ENCODE peak calls at places on chromosomes 12 and 14, in seven cellular contexts. P, D, O, M, U, B and H are unnamed samples.

GRCh38 chr12:89384050-89384749 is 31.9 kb upstream of the DUSP6 start:
- DNase-seq in P (peak; percentile 52), D (no peak), O (peak; percentile 73), M (peak; percentile 63), U (peak; percentile 92), B (peak; percentile 84), H (peak; percentile 73)

GRCh38 chr12:128609861-128610260 is 213.9 kb downstream of the SLC15A4 start:
- DNase-seq in P (peak; percentile 52), D (peak; percentile 32), O (no peak), M (peak; percentile 55), U (no peak), B (no peak), H (peak; percentile 53)

GRCh38 chr12:1616233-1617066 is 12.6 kb upstream of the WNT5B start:
- DNase-seq in P (no peak), D (no peak), O (no peak), M (no peak), U (no peak), B (no peak), H (no peak)

GRCh38 chr14:24806061-24806678 is 172.2 kb upstream of the GZMB start:
- DNase-seq in P (peak; percentile 91), D (peak; percentile 66), O (peak; percentile 52), M (peak; percentile 80), U (peak; percentile 45), B (no peak), H (peak; percentile 81)

GRCh38 chr12:130838284-130838950 is 633 bp downstream of the STX2 start:
- DNase-seq in P (peak; percentile 80), D (peak; percentile 24), O (peak; percentile 38), M (peak; percentile 42), U (no peak), B (no peak), H (peak; percentile 66)

GRCh38 chr12:91926810-91927209 is 218.8 kb downstream of the BTG1 start:
- DNase-seq in P (no peak), D (no peak), O (peak; percentile 92), M (peak; percentile 4), U (peak; percentile 90), B (no peak), H (no peak)

GRCh38 chr14:67583711-67584644 is 16.1 kb downstream of the PIGH start:
- DNase-seq in P (no peak), D (peak; percentile 47), O (peak; percentile 63), M (peak; percentile 55), U (peak; percentile 52), B (peak; percentile 35), H (no peak)

GRCh38 chr12:48075833-48076232 is 30.0 kb downstream of the SENP1 start:
- DNase-seq in P (no peak), D (no peak), O (no peak), M (no peak), U (no peak), B (no peak), H (no peak)

GRCh38 chr12:81412940-81413339 is 335.1 kb downstream of the ACSS3 start:
- DNase-seq in P (no peak), D (no peak), O (no peak), M (peak; percentile 20), U (no peak), B (no peak), H (no peak)

GRCh38 chr12:60760965-60761364 is 1165.1 kb downstream of the SLC16A7 start:
- DNase-seq in P (no peak), D (no peak), O (no peak), M (no peak), U (no peak), B (no peak), H (no peak)

GRCh38 chr14:50871914-50872732 is at the start of gene ABHD12B:
- DNase-seq in P (peak; percentile 60), D (no peak), O (peak; percentile 18), M (no peak), U (no peak), B (no peak), H (no peak)

GRCh38 chr14:80973918-80974317 is 18.5 kb downstream of the TSHR start:
- DNase-seq in P (no peak), D (no peak), O (no peak), M (no peak), U (no peak), B (peak; percentile 51), H (no peak)

GRCh38 chr12:42868291-42868690 is 278.7 kb upstream of the PRICKLE1 start:
- DNase-seq in P (no peak), D (no peak), O (no peak), M (no peak), U (no peak), B (no peak), H (no peak)

GRCh38 chr14:29892327-29892726 is 35.3 kb downstream of the PRKD1 start:
- DNase-seq in P (no peak), D (no peak), O (no peak), M (no peak), U (peak; percentile 13), B (no peak), H (no peak)

GRCh38 chr12:1870086-1870485 is 48.4 kb downstream of the CACNA2D4 start:
- DNase-seq in P (peak; percentile 35), D (no peak), O (no peak), M (peak; percentile 39), U (no peak), B (peak; percentile 12), H (peak; percentile 21)

GRCh38 chr12:88958153-88958552 is 377.9 kb upstream of the KITLG start:
- DNase-seq in P (no peak), D (no peak), O (no peak), M (no peak), U (no peak), B (no peak), H (peak; percentile 36)

GRCh38 chr14:96584907-96585671 is 82.9 kb downstream of the PAPOLA start:
- DNase-seq in P (no peak), D (no peak), O (no peak), M (no peak), U (no peak), B (no peak), H (no peak)

GRCh38 chr12:65631621-65632111 is 192.6 kb upstream of the HMGA2 start:
- DNase-seq in P (no peak), D (no peak), O (peak; percentile 97), M (peak; percentile 49), U (peak; percentile 100), B (peak; percentile 90), H (no peak)

GRCh38 chr12:75660805-75661404 is 149.5 kb upstream of the KRR1 start:
- DNase-seq in P (no peak), D (no peak), O (peak; percentile 68), M (no peak), U (peak; percentile 90), B (no peak), H (no peak)

DNA sequence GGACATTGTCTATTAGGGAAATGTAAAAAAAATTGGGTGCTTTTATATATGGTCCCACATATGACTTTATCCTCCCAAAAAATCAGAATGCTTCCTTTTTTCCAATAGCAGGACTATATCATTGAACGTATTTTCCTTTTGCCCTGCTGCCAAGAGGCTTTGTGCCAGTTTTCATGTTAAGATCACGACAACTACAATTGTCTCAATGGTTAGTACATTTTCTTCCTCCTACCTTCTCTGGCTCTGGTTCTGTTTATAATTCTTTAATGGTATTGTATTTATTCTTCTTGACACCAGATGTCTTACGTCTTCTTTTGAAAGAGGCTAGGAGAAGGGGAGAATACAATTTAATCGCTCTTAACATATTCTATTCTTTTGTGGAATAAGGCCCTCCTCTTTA is 106.9 kb downstream of the ANO6 start:
- DNase-seq in P (no peak), D (no peak), O (no peak), M (no peak), U (no peak), B (no peak), H (no peak)
- H4K8ac ChIP-seq in P (no peak overlapping the region), D (no peak overlapping the region), O (no peak overlapping the region), M (no peak overlapping the region), U (no peak overlapping the region), B (no peak overlapping the region), H (no peak overlapping the region)

DNA sequence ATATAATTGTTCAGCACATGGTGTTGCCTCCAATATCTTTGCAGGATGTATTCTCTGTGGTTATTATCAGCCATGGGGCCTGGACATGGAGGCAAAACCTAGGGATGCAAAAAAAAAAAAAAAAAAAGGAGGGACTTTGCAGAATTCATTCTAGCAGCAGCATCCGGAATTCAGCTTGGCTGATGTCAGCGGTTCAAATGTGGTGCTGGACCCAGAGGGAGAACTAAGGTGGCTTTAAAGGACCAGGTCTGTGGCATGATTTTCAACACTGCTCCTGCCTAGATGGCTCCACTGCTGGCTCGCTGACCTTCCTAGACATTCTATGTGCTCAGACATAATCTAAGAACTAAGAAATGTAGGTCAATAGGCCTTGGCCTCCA is 108.5 kb downstream of the PPM1A start:
- DNase-seq in P (no peak), D (no peak), O (no peak), M (peak; percentile 11), U (no peak), B (no peak), H (no peak)
- H3K4ac ChIP-seq in P (no peak overlapping the region), D (no peak overlapping the region), O (no peak overlapping the region), M (no peak overlapping the region), U (no peak overlapping the region), B (no peak overlapping the region), H (no peak overlapping the region)

GRCh38 chr12:7137868-7138267 is 7.7 kb downstream of the CLSTN3 start:
- DNase-seq in P (no peak), D (no peak), O (no peak), M (no peak), U (no peak), B (no peak), H (no peak)

GRCh38 chr12:7136071-7136470 is 5.9 kb downstream of the CLSTN3 start:
- DNase-seq in P (no peak), D (no peak), O (no peak), M (no peak), U (no peak), B (no peak), H (no peak)

GRCh38 chr12:7131502-7131866 is 1.3 kb downstream of the CLSTN3 start:
- DNase-seq in P (no peak), D (no peak), O (no peak), M (peak; percentile 47), U (no peak), B (peak; percentile 69), H (peak; percentile 61)

GRCh38 chr12:7136676-7137075 is 6.5 kb downstream of the CLSTN3 start:
- DNase-seq in P (no peak), D (no peak), O (no peak), M (no peak), U (no peak), B (no peak), H (no peak)

GRCh38 chr12:7134371-7135166 is 4.4 kb downstream of the CLSTN3 start:
- DNase-seq in P (no peak), D (no peak), O (no peak), M (no peak), U (no peak), B (no peak), H (no peak)
- H4K8ac ChIP-seq in P (no peak overlapping the region), D (no peak overlapping the region), O (no peak overlapping the region), M (no peak overlapping the region), U (no peak overlapping the region), B (no peak overlapping the region), H (no peak overlapping the region)

DNA sequence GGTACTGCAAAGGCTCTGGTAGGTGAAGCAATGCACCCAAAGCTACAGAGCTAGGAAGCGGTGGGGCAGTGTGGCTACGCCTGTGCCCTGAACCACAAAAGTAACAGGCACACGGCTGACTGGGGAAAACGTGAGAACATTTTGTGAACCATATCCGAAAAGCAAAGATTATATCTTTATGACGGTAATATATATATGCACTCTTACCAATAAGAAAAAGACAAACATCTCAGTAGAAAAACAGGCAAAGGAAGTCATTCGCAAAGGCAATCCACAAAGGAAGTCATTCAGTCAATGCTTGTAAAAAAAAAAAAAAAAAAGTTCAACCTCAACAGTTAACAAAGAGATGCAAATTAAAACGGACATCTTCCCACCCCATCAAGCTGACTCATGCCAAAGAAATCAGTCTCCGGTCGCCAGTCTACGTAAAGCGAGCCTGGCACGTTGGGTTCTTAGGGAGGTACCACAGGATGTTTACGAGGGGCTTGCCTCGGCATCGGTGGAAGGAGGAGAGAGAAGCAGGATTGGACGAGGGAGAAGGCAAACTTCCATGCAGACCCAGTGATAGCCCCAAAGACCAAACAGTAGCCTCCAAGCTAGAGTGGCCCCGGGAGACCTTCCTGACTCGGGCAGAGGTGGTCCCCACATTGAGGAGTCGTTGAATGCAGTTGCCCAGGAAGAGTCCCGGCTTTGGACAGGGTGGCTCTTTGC is 39.4 kb upstream of the PPP2R5C start:
- DNase-seq in P (no peak), D (no peak), O (peak; percentile 88), M (peak; percentile 87), U (no peak), B (no peak), H (peak; percentile 90)
- H3K4ac ChIP-seq in P (peak overlapping the region; percentile 77), D (no peak overlapping the region), O (no peak overlapping the region), M (no peak overlapping the region), U (no peak overlapping the region), B (no peak overlapping the region), H (no peak overlapping the region)